ENCODE peak calls at places on chromosomes 1 and 21, in six cellular contexts. F is heart left ventricle, V is A673, Z is heart right ventricle, I is mesenchymal stem cell, Q is small intestine. O is an unnamed sample. For H3K4me1, the result is how much of the 10 kb centered on the place peaks cover.

GRCh38 chr1:109792056-109792831 is 28.5 kb upstream of the EPS8L3 start:
- DNase-seq in F (peak), V (peak), Z (peak), I (peak), Q (no peak), O (peak)

GRCh38 chr1:199550384-199551067 is 477.0 kb upstream of the NR5A2 start:
- DNase-seq in F (no peak), V (peak), Z (no peak), I (peak), Q (no peak), O (no peak)

GRCh38 chr1:181318022-181318857 is 165.1 kb upstream of the CACNA1E start:
- DNase-seq in F (no peak), V (no peak), Z (no peak), I (no peak), Q (no peak), O (peak)

GRCh38 chr1:169414927-169415326 is 12.3 kb downstream of the CCDC181 start:
- DNase-seq in F (no peak), V (no peak), Z (no peak), I (no peak), Q (no peak), O (no peak)

GRCh38 chr1:62180649-62181048 is 14.0 kb upstream of the L1TD1 start:
- DNase-seq in F (peak), V (no peak), Z (no peak), I (no peak), Q (peak), O (no peak)

GRCh38 chr1:158177705-158178450 is 2.8 kb upstream of the CD1D start:
- DNase-seq in F (peak), V (peak), Z (peak), I (peak), Q (peak), O (peak)

GRCh38 chr21:36551731-36552457 is 72.0 kb upstream of the CLDN14 start:
- DNase-seq in F (no peak), V (no peak), Z (no peak), I (no peak), Q (no peak), O (peak)

GRCh38 chr1:85580046-85580411 is 532 bp upstream of the CCN1 start:
- DNase-seq in F (no peak), V (no peak), Z (no peak), I (peak), Q (peak), O (peak)

GRCh38 chr1:115838805-115839705 is 1.9 kb downstream of the NHLH2 start:
- DNase-seq in F (no peak), V (peak), Z (peak), I (peak), Q (no peak), O (peak)

GRCh38 chr1:109252893-109253802 is 3.8 kb downstream of the CELSR2 start:
- DNase-seq in F (no peak), V (peak), Z (no peak), I (no peak), Q (no peak), O (peak)

GRCh38 chr21:34046917-34047316 is 26.5 kb upstream of the MRPS6 start:
- DNase-seq in F (no peak), V (no peak), Z (no peak), I (no peak), Q (no peak), O (no peak)

GRCh38 chr1:43267818-43268425 is 1.9 kb upstream of the TMEM125 start:
- DNase-seq in F (no peak), V (no peak), Z (no peak), I (no peak), Q (no peak), O (no peak)

GRCh38 chr1:43267291-43267805 is 2.4 kb upstream of the TMEM125 start:
- DNase-seq in F (no peak), V (no peak), Z (no peak), I (peak), Q (peak), O (peak)

GRCh38 chr1:43265431-43265830 is 4.4 kb upstream of the TMEM125 start:
- DNase-seq in F (no peak), V (no peak), Z (no peak), I (no peak), Q (no peak), O (no peak)

GRCh38 chr1:43269627-43270375 is at the start of gene TMEM125:
- DNase-seq in F (peak), V (no peak), Z (no peak), I (no peak), Q (peak), O (no peak)

GRCh38 chr1:43266881-43267280 is 2.9 kb upstream of the TMEM125 start:
- DNase-seq in F (no peak), V (no peak), Z (no peak), I (no peak), Q (no peak), O (no peak)
- H3K27ac ChIP-seq in F (no peak), V (no peak), Z (no peak), I (no peak), Q (peak), O (no peak)

DNA sequence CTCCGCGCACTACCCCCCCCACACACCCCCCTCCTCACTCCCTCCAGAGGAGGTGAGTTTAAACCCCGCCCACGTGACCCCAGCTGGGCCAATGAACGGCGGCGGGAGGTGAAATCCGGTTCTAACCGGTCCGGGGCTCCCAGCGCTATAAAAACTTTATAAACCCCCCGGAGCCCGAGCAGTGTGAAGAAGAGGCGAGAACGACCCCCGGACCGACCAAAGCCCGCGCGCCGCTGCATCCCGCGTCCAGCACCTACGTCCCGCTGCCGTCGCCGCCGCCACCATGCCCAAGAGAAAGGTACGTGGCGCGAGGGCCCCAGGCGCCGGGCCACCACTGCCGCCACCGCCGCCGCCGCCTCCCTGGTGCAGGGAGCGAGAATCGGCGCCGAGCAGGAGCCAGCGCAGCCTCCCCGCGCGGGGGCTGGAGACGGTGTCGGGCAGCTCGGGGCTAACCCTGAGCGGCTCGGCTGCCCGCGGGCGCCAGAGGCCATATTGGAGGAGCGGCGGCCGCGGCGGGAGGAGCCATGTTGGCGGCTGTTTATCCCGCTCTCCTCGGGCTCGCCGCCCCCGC is at the start of gene HMGN2:
- DNase-seq in F (peak), V (peak), Z (peak), I (peak), Q (peak), O (peak)
- H3K4me1 ChIP-seq in F (under half), V (under half), Z (under half), I (under half), Q (under half), O (under half)

DNA sequence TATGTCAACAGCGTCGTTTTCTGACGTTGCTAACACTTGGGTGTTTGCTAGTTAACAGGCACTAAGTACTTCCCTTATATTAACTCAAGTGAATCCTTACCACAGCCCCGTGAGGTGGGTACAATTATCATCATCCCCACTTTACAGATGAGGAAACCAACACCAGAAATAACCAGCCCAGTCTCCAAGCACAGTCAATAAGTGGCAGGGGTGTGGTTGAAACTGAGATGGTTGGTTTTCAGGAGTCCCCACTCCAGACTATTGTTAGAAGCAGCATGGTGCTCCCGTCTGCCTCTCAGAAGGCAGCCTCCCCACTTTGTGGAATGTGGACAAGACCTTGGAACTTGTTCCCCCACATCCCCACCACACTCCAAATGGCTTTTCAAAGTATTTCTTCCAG is 45.7 kb upstream of the ACOT11 start:
- DNase-seq in F (no peak), V (no peak), Z (no peak), I (no peak), Q (no peak), O (no peak)
- H3K27ac ChIP-seq in F (no peak), V (no peak), Z (no peak), I (no peak), Q (no peak), O (no peak)

GRCh38 chr1:9840176-9840575 is 16.4 kb upstream of the CLSTN1 start:
- DNase-seq in F (no peak), V (no peak), Z (no peak), I (no peak), Q (no peak), O (peak)

GRCh38 chr1:9836632-9836960 is 12.8 kb upstream of the CLSTN1 start:
- DNase-seq in F (no peak), V (no peak), Z (no peak), I (no peak), Q (peak), O (no peak)

GRCh38 chr1:9835758-9836631 is 12.2 kb upstream of the CLSTN1 start:
- DNase-seq in F (peak), V (no peak), Z (no peak), I (peak), Q (peak), O (peak)

GRCh38 chr1:9841460-9841859 is 17.7 kb upstream of the CLSTN1 start:
- DNase-seq in F (no peak), V (no peak), Z (no peak), I (no peak), Q (no peak), O (peak)

GRCh38 chr1:9838946-9839345 is 15.2 kb upstream of the CLSTN1 start:
- DNase-seq in F (no peak), V (no peak), Z (no peak), I (no peak), Q (no peak), O (no peak)
- H3K4me1 ChIP-seq in F (under half), V (under half), Z (under half), I (under half), Q (under half), O (under half)

GRCh38 chr1:29827237-29827750 is 591.0 kb downstream of the PTPRU start:
- DNase-seq in F (no peak), V (no peak), Z (no peak), I (no peak), Q (no peak), O (no peak)
- H3K27ac ChIP-seq in F (no peak), V (no peak), Z (no peak), I (no peak), Q (no peak), O (no peak)

GRCh38 chr1:18953656-18954259 is 2.7 kb downstream of the IFFO2 start:
- DNase-seq in F (no peak), V (no peak), Z (no peak), I (peak), Q (no peak), O (no peak)

GRCh38 chr1:18949689-18950414 is 6.6 kb downstream of the IFFO2 start:
- DNase-seq in F (no peak), V (peak), Z (no peak), I (peak), Q (no peak), O (peak)

GRCh38 chr1:18951416-18951815 is 5.1 kb downstream of the IFFO2 start:
- DNase-seq in F (no peak), V (no peak), Z (no peak), I (no peak), Q (no peak), O (peak)

GRCh38 chr1:18950415-18951026 is 6.0 kb downstream of the IFFO2 start:
- DNase-seq in F (peak), V (peak), Z (peak), I (no peak), Q (no peak), O (peak)

DNA sequence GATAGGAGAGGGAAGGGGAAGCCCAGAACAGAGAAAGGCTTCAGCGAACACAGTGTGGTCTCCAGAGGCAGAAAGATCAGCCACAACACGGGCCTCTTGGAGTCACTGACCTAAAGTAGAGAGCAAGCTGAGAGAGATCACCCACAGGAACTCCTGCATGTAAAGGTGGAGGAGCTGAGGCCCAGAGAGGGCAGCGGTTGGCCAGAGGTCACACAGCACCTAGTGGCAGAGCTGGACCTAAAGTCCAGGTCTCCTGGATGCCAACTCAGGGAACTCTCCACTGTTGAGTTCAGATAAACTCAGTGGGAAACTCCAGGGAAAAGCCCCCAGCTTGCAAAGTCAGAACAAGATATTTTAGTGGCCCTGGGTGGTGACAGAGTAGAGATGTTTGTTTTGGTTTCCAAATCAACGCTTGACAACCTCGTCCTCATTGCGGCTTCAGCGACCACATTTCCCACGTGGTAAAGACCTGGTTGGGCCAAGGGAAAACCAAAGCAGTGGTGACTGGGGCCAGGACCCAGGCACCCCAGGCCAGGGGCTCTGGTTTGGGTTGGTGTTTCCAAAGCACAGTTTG is 4.6 kb downstream of the IFFO2 start:
- DNase-seq in F (no peak), V (no peak), Z (no peak), I (peak), Q (peak), O (peak)
- H3K4me1 ChIP-seq in F (half or more), V (half or more), Z (under half), I (half or more), Q (under half), O (half or more)

GRCh38 chr1:87594736-87595383 is 266.2 kb downstream of the LMO4 start:
- DNase-seq in F (no peak), V (no peak), Z (no peak), I (peak), Q (peak), O (peak)
- H3K27ac ChIP-seq in F (no peak), V (no peak), Z (no peak), I (no peak), Q (no peak), O (no peak)

DNA sequence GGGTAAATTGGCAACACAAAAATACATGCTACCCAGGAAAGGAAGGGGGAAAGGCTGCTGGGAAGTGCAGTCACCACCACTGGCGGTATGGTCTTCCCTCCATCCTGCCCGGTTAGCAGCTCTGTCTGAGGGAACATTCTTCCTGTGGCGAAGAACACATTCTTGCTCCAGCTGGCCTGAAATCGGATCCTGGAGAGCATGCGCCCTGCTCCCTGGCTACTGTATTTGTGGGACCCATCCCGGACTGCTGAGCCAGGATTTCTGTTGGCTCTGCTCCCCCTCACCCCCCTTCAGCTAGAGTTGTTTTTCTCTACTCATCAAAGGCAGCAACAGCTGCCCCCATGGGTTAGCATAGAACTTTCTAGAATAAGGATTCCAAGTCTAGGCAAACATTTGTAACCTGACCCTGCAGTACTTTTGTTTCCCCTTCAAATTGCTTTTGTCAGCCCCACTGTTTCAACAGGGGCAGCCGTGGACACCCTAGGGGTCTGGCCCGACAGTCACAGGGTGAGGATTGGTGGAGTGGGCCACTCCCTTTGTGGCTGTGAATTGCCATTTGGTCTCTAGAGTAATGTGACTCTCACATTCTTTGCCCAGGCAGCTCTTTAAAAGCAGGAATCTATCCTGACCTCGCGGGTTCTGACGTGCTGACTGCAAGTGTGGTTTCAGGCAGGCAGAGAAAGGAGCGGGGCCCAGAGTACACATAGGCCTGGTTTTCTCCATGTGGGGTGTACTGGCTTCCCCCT is 157.7 kb downstream of the TOMM20 start:
- DNase-seq in F (peak), V (no peak), Z (peak), I (peak), Q (no peak), O (peak)
- H3K4me1 ChIP-seq in F (under half), V (under half), Z (under half), I (under half), Q (under half), O (half or more)

GRCh38 chr1:44213222-44214112 is at the start of gene DMAP1:
- DNase-seq in F (peak), V (peak), Z (peak), I (peak), Q (peak), O (peak)
- H3K27ac ChIP-seq in F (peak), V (peak), Z (peak), I (no peak), Q (peak), O (peak)

GRCh38 chr1:221871056-221871455 is 129.2 kb upstream of the DUSP10 start:
- DNase-seq in F (no peak), V (no peak), Z (no peak), I (no peak), Q (no peak), O (no peak)

GRCh38 chr1:221874285-221875003 is 132.6 kb upstream of the DUSP10 start:
- DNase-seq in F (no peak), V (no peak), Z (no peak), I (no peak), Q (no peak), O (no peak)

GRCh38 chr1:221877365-221877764 is 135.5 kb upstream of the DUSP10 start:
- DNase-seq in F (no peak), V (no peak), Z (no peak), I (no peak), Q (no peak), O (no peak)

GRCh38 chr1:221875004-221875330 is 133.1 kb upstream of the DUSP10 start:
- DNase-seq in F (no peak), V (no peak), Z (no peak), I (no peak), Q (no peak), O (no peak)

GRCh38 chr1:221873663-221874062 is 131.8 kb upstream of the DUSP10 start:
- DNase-seq in F (no peak), V (no peak), Z (no peak), I (no peak), Q (no peak), O (no peak)
- H3K4me1 ChIP-seq in F (under half), V (under half), Z (under half), I (under half), Q (under half), O (under half)